ENCODE peak calls at places on chromosomes 1 and 21, in five cellular contexts. One of them, this sample, is unnamed.

GRCh38 chr1:243745361-243745760 is 104.7 kb downstream of the AKT3 start:
- DNase-seq in GM12891: no peak
- DNase-seq in NB4: peak; percentile 11
- DNase-seq in tibial nerve: no peak
- DNase-seq in A549: no peak
- DNase-seq in this sample: no peak

GRCh38 chr1:46401964-46402626 is 8.0 kb downstream of the FAAH start:
- DNase-seq in A549: peak; percentile 31
- DNase-seq in tibial nerve: peak; percentile 62
- DNase-seq in GM12891: no peak
- DNase-seq in NB4: peak; percentile 12
- DNase-seq in this sample: no peak

GRCh38 chr1:100746542-100746932 is 27.0 kb downstream of the VCAM1 start:
- DNase-seq in A549: no peak
- DNase-seq in NB4: no peak
- DNase-seq in tibial nerve: no peak
- DNase-seq in GM12891: no peak
- DNase-seq in this sample: no peak

GRCh38 chr1:171142081-171142450 is 43.0 kb upstream of the FMO2 start:
- DNase-seq in A549: no peak
- DNase-seq in tibial nerve: peak; percentile 27
- DNase-seq in NB4: no peak
- DNase-seq in GM12891: no peak
- DNase-seq in this sample: no peak

GRCh38 chr1:160071289-160071688 is 1.3 kb upstream of the KCNJ10 start:
- DNase-seq in A549: no peak
- DNase-seq in GM12891: no peak
- DNase-seq in NB4: no peak
- DNase-seq in tibial nerve: no peak
- DNase-seq in this sample: no peak

GRCh38 chr1:207619833-207620572 is 24.9 kb upstream of the CR1L start:
- DNase-seq in NB4: peak; percentile 64
- DNase-seq in GM12891: peak; percentile 30
- DNase-seq in tibial nerve: no peak
- DNase-seq in A549: peak; percentile 55
- DNase-seq in this sample: peak; percentile 7

GRCh38 chr21:16211339-16212303 is 481.8 kb downstream of the USP25 start:
- DNase-seq in GM12891: no peak
- DNase-seq in NB4: no peak
- DNase-seq in A549: no peak
- DNase-seq in tibial nerve: no peak
- DNase-seq in this sample: no peak

GRCh38 chr1:24906760-24907490 is 23.2 kb downstream of the RUNX3 start:
- DNase-seq in tibial nerve: no peak
- DNase-seq in A549: no peak
- DNase-seq in NB4: no peak
- DNase-seq in GM12891: no peak
- DNase-seq in this sample: peak; percentile 13

GRCh38 chr1:5903031-5903430 is 89.2 kb downstream of the NPHP4 start:
- DNase-seq in NB4: no peak
- DNase-seq in A549: no peak
- DNase-seq in GM12891: no peak
- DNase-seq in tibial nerve: no peak
- DNase-seq in this sample: no peak

GRCh38 chr1:223704921-223705878 is 7.1 kb upstream of the CAPN2 start:
- DNase-seq in NB4: peak; percentile 37
- DNase-seq in A549: peak; percentile 61
- DNase-seq in GM12891: no peak
- DNase-seq in tibial nerve: no peak
- DNase-seq in this sample: no peak

GRCh38 chr1:8357329-8358101 is 39.6 kb downstream of the SLC45A1 start:
- DNase-seq in NB4: no peak
- DNase-seq in GM12891: no peak
- DNase-seq in tibial nerve: no peak
- DNase-seq in A549: no peak
- DNase-seq in this sample: no peak

GRCh38 chr1:45490121-45490622 is 791 bp downstream of the TESK2 start:
- DNase-seq in NB4: peak; percentile 29
- DNase-seq in A549: no peak
- DNase-seq in GM12891: no peak
- DNase-seq in tibial nerve: no peak
- DNase-seq in this sample: no peak

GRCh38 chr1:8145525-8145924 is 119.4 kb upstream of the ERRFI1 start:
- DNase-seq in tibial nerve: no peak
- DNase-seq in A549: no peak
- DNase-seq in NB4: peak; percentile 16
- DNase-seq in GM12891: no peak
- DNase-seq in this sample: no peak

GRCh38 chr1:209486861-209487260 is 96.7 kb upstream of the CAMK1G start:
- DNase-seq in NB4: no peak
- DNase-seq in GM12891: no peak
- DNase-seq in A549: no peak
- DNase-seq in tibial nerve: no peak
- DNase-seq in this sample: no peak

GRCh38 chr1:47788761-47789160 is 208.4 kb downstream of the TRABD2B start:
- DNase-seq in tibial nerve: no peak
- DNase-seq in A549: no peak
- DNase-seq in GM12891: no peak
- DNase-seq in NB4: no peak
- DNase-seq in this sample: no peak

GRCh38 chr1:182430263-182431068 is 19.5 kb upstream of the RGSL1 start:
- DNase-seq in tibial nerve: no peak
- DNase-seq in NB4: peak; percentile 85
- DNase-seq in GM12891: no peak
- DNase-seq in A549: no peak
- DNase-seq in this sample: no peak

GRCh38 chr1:57167997-57168396 is 202.2 kb upstream of the C8B start:
- DNase-seq in GM12891: no peak
- DNase-seq in NB4: no peak
- DNase-seq in tibial nerve: no peak
- DNase-seq in A549: no peak
- DNase-seq in this sample: no peak

GRCh38 chr21:45612096-45613019 is 31.2 kb upstream of the PCBP3 start:
- DNase-seq in GM12891: no peak
- DNase-seq in NB4: no peak
- DNase-seq in tibial nerve: no peak
- DNase-seq in A549: no peak
- DNase-seq in this sample: no peak

GRCh38 chr1:212260557-212261342 is 24.5 kb upstream of the PPP2R5A start:
- DNase-seq in NB4: no peak
- DNase-seq in tibial nerve: no peak
- DNase-seq in A549: peak; percentile 29
- DNase-seq in GM12891: no peak
- DNase-seq in this sample: no peak

GRCh38 chr1:39076127-39076798 is 50.1 kb downstream of the NDUFS5 start:
- DNase-seq in GM12891: no peak
- DNase-seq in tibial nerve: peak; percentile 65
- DNase-seq in NB4: no peak
- DNase-seq in A549: no peak
- DNase-seq in this sample: no peak

GRCh38 chr1:31745071-31745897 is 18.9 kb downstream of the ADGRB2 start:
- DNase-seq in A549: peak; percentile 54
- DNase-seq in GM12891: peak; percentile 81
- DNase-seq in tibial nerve: no peak
- DNase-seq in NB4: peak; percentile 67
- DNase-seq in this sample: peak; percentile 80

GRCh38 chr1:212186427-212187207 is 98.6 kb upstream of the PPP2R5A start:
- DNase-seq in A549: no peak
- DNase-seq in NB4: peak; percentile 78
- DNase-seq in tibial nerve: no peak
- DNase-seq in GM12891: peak; percentile 59
- DNase-seq in this sample: peak; percentile 40

GRCh38 chr1:184929711-184930202 is 44.6 kb downstream of the NIBAN1 start:
- DNase-seq in NB4: no peak
- DNase-seq in GM12891: no peak
- DNase-seq in tibial nerve: no peak
- DNase-seq in A549: no peak
- DNase-seq in this sample: no peak

GRCh38 chr1:184930645-184931044 is 43.7 kb downstream of the NIBAN1 start:
- DNase-seq in tibial nerve: no peak
- DNase-seq in GM12891: no peak
- DNase-seq in NB4: peak; percentile 60
- DNase-seq in A549: no peak
- DNase-seq in this sample: no peak

GRCh38 chr1:184931566-184931965 is 42.7 kb downstream of the NIBAN1 start:
- DNase-seq in A549: no peak
- DNase-seq in tibial nerve: no peak
- DNase-seq in NB4: no peak
- DNase-seq in GM12891: no peak
- DNase-seq in this sample: no peak

GRCh38 chr1:184930232-184930631 is 44.1 kb downstream of the NIBAN1 start:
- DNase-seq in tibial nerve: no peak
- DNase-seq in NB4: peak; percentile 26
- DNase-seq in GM12891: no peak
- DNase-seq in A549: no peak
- DNase-seq in this sample: no peak

DNA sequence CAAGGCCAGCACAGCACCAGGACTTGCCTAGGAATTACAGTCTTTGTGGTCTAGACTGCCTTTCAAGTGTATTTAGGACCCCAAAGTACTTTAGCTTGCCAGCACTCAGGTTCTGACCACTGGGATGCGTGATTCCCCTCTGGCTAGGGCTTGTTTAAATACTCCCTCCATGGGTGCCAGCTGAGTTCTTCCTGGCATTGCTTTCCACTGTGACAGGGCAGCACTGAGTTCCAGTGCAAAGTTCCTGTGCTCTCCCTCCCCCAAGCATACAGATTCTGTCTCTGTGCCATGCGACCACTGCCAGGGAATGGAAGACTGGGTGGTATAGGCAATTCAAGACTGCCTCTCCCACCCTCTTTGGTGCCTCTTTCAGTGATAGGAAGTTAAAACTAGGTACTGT is 45.9 kb downstream of the NIBAN1 start:
- DNase-seq in tibial nerve: no peak
- DNase-seq in NB4: no peak
- DNase-seq in A549: no peak
- DNase-seq in GM12891: no peak
- DNase-seq in this sample: no peak
- TF ChIP-seq POLR2A in tibial nerve: no peak
- TF ChIP-seq POLR2A in NB4: no peak
- TF ChIP-seq POLR2A in A549: no peak
- TF ChIP-seq POLR2A in GM12891: no peak
- TF ChIP-seq POLR2A in this sample: no peak

GRCh38 chr1:92013923-92014322 is 15.9 kb upstream of the EPHX4 start:
- DNase-seq in NB4: no peak
- DNase-seq in A549: no peak
- DNase-seq in GM12891: no peak
- DNase-seq in tibial nerve: no peak
- DNase-seq in this sample: no peak
- TF ChIP-seq POLR2A in NB4: no peak
- TF ChIP-seq POLR2A in A549: no peak
- TF ChIP-seq POLR2A in GM12891: no peak
- TF ChIP-seq POLR2A in tibial nerve: no peak
- TF ChIP-seq POLR2A in this sample: no peak

GRCh38 chr1:180917306-180918065 is 4.8 kb downstream of the KIAA1614 start:
- DNase-seq in NB4: no peak
- DNase-seq in tibial nerve: no peak
- DNase-seq in A549: peak; percentile 19
- DNase-seq in GM12891: no peak
- DNase-seq in this sample: no peak

GRCh38 chr1:180920193-180920592 is 7.5 kb downstream of the KIAA1614 start:
- DNase-seq in GM12891: no peak
- DNase-seq in NB4: no peak
- DNase-seq in A549: no peak
- DNase-seq in tibial nerve: no peak
- DNase-seq in this sample: no peak

GRCh38 chr1:180918519-180918918 is 5.8 kb downstream of the KIAA1614 start:
- DNase-seq in NB4: peak; percentile 16
- DNase-seq in GM12891: no peak
- DNase-seq in A549: no peak
- DNase-seq in tibial nerve: no peak
- DNase-seq in this sample: no peak

GRCh38 chr1:180920702-180921101 is 8.0 kb downstream of the KIAA1614 start:
- DNase-seq in tibial nerve: no peak
- DNase-seq in A549: peak; percentile 26
- DNase-seq in NB4: no peak
- DNase-seq in GM12891: peak; percentile 46
- DNase-seq in this sample: no peak

DNA sequence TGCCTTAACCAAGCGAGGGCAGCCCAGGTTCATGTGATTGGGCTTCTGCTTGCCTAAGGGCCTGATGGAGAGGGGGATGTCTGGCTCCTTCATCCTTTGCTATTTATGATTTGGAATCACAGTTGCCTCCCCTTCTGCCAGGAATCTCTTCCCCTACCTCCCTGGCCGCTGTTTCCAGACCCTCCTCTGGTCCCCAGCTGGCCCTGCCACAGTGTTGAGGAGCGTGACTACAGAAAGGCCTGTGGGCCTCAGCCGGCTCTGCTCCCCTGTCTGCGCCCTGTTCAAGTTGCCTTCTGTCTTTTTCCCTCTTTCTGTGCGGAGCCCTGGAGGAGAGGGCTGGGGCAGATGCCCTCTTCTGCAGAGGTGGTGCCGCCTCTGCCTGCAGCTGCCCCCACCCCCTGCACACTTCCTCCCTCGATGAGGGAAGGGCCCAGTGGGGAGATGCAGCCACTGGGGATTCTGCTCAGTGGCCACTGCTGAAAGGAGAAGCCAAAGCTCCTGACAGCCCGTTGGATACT is 6.5 kb downstream of the KIAA1614 start:
- DNase-seq in tibial nerve: no peak
- DNase-seq in A549: no peak
- DNase-seq in GM12891: no peak
- DNase-seq in NB4: no peak
- DNase-seq in this sample: no peak
- TF ChIP-seq POLR2A in tibial nerve: no peak
- TF ChIP-seq POLR2A in A549: no peak
- TF ChIP-seq POLR2A in GM12891: no peak
- TF ChIP-seq POLR2A in NB4: no peak
- TF ChIP-seq POLR2A in this sample: no peak

DNA sequence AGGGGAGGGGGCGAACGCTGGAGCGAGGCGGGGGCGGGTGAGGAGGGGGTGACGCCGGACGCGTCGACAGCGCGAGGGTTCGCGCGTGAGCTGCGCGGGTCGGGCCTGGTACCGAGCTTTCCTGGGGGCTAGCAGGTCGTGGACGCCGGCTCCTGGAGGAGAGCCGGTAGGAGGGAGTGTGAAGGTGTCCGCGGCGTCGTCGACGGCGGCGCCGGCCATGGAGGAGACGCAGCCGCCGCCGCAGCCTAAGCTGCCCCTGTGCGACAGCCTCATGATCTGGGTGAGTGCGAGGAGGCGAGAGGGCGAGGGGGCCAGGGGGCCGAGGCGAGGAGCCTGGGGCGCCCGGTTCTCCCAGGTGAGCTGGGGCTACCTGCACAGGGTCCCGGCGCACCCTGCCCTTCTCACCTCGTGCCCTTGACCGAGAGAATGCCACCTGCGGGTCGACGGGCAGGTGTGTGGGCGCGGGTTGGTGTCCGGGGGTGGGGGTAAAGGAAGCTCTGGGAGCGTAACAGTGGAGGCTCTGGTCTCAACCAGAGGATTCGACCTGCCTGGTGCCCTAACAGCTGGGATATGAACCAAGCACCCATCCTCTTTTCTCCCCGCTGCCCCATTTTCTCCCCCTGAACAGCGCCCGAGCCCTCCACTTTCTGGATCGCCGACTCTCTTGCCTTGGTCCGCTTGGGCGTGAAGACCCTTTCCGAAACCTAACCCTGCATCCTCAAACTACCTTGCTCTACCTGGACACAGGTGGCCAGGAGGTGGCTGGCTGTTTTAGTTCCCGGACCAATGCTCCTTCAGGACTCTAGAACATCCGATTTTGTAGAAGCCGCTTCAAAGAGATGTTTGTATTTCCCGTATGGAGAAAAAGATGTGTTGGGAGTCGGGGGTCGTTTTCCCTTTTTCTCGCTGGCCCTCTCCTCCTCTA is at the start of gene HOOK1:
- DNase-seq in A549: no peak
- DNase-seq in GM12891: peak; percentile 11
- DNase-seq in tibial nerve: no peak
- DNase-seq in NB4: no peak
- DNase-seq in this sample: peak; percentile 1
- TF ChIP-seq POLR2A in A549: no peak
- TF ChIP-seq POLR2A in GM12891: no peak
- TF ChIP-seq POLR2A in tibial nerve: no peak
- TF ChIP-seq POLR2A in NB4: no peak
- TF ChIP-seq POLR2A in this sample: no peak

This sample was measured in GM12892.